ENCODE peak calls at places on chromosomes 16 and 17, in six cellular contexts. T, X, P, W, H and Q are unnamed samples.

GRCh38 chr16:57906385-57907316 is 64.3 kb downstream of the CNGB1 start:
- DNase-seq in T (no peak), X (peak), P (no peak), W (no peak), H (peak), Q (no peak)

GRCh38 chr17:60391419-60392041 is 403 bp downstream of the USP32 start:
- DNase-seq in X (no peak), H (peak), P (no peak), W (no peak), T (no peak), Q (no peak)

GRCh38 chr16:3814755-3815154 is 65.8 kb downstream of the CREBBP start:
- DNase-seq in W (no peak), X (no peak), P (no peak), H (no peak), T (no peak), Q (no peak)

GRCh38 chr17:39965017-39965699 is 2.4 kb downstream of the GSDMA start:
- DNase-seq in X (no peak), H (peak), W (no peak), P (no peak), T (no peak), Q (no peak)

GRCh38 chr17:44396946-44397345 is 7.5 kb upstream of the ITGA2B start:
- DNase-seq in T (no peak), P (no peak), W (no peak), H (no peak), X (no peak), Q (no peak)

GRCh38 chr17:67830440-67830839 is 5.1 kb downstream of the BPTF start:
- DNase-seq in T (no peak), W (no peak), H (no peak), P (no peak), X (peak), Q (no peak)

GRCh38 chr16:86363057-86363490 is 147.3 kb upstream of the FOXF1 start:
- DNase-seq in T (no peak), H (peak), X (peak), P (no peak), W (no peak), Q (no peak)

GRCh38 chr16:74623846-74624245 is 16.9 kb upstream of the GLG1 start:
- DNase-seq in X (no peak), W (no peak), H (no peak), P (no peak), T (no peak), Q (no peak)

GRCh38 chr17:37230633-37231032 is 145.2 kb upstream of the C17orf78 start:
- DNase-seq in X (no peak), T (no peak), W (no peak), P (no peak), H (no peak), Q (no peak)